ENCODE peak calls at places on chromosomes 4 and X, in seven cellular contexts. C is fibroblast of lung, A is right lobe of liver, F is A549, H is SK-N-SH, S is left lung, J is tibial nerve. V is an unnamed sample.

GRCh38 chr4:62119195-62119594 is 919.1 kb downstream of the ADGRL3 start:
- DNase-seq in J (no peak), A (no peak), C (no peak), F (no peak), H (peak), S (no peak), V (no peak)

GRCh38 chr4:126241631-126242030 is 926.9 kb downstream of the FAT4 start:
- DNase-seq in A (no peak), F (no peak), H (no peak), J (no peak), S (no peak), C (no peak), V (no peak)

GRCh38 chr4:75741027-75741426 is 16.6 kb downstream of the USO1 start:
- DNase-seq in A (no peak), C (no peak), J (no peak), S (no peak), F (no peak), H (no peak), V (no peak)

GRCh38 chrX:115053223-115053622 is 35.8 kb upstream of the IL13RA2 start:
- DNase-seq in A (no peak), J (no peak), H (no peak), S (no peak), F (no peak), C (no peak), V (no peak)

GRCh38 chrX:106726485-106727437 is at the start of gene RNF128:
- DNase-seq in S (peak), H (peak), C (peak), J (no peak), F (peak), A (peak), V (peak)

GRCh38 chrX:28229217-28229616 is 248.0 kb upstream of the DCAF8L1 start:
- DNase-seq in A (no peak), F (no peak), J (no peak), H (no peak), S (no peak), C (no peak), V (no peak)

GRCh38 chrX:71532078-71532752 is 689 bp upstream of the OGT start:
- DNase-seq in C (peak), J (peak), A (no peak), H (no peak), F (peak), S (no peak), V (no peak)

GRCh38 chr4:115596265-115597001 is 483.0 kb upstream of the NDST4 start:
- DNase-seq in H (no peak), F (no peak), A (no peak), C (no peak), J (no peak), S (no peak), V (no peak)

GRCh38 chr4:39814403-39815185 is 116.7 kb downstream of the UBE2K start:
- DNase-seq in C (peak), J (no peak), S (no peak), A (no peak), F (peak), H (peak), V (no peak)

GRCh38 chr4:183541081-183542045 is 36.5 kb downstream of the ING2 start:
- DNase-seq in J (peak), F (no peak), S (no peak), H (no peak), C (peak), A (no peak), V (no peak)

GRCh38 chr4:27082786-27083185 is 222.1 kb downstream of the STIM2 start:
- DNase-seq in S (no peak), H (no peak), C (no peak), A (no peak), J (no peak), F (no peak), V (no peak)

GRCh38 chr4:118338981-118339765 is 13.6 kb downstream of the PRSS12 start:
- DNase-seq in F (no peak), S (no peak), A (no peak), C (peak), J (no peak), H (no peak), V (no peak)

GRCh38 chr4:64068096-64068495 is 341.2 kb downstream of the TECRL start:
- DNase-seq in F (no peak), H (no peak), A (no peak), S (no peak), C (no peak), J (no peak), V (no peak)

GRCh38 chr4:6781561-6781960 is 966 bp upstream of the KIAA0232 start:
- DNase-seq in H (no peak), C (no peak), S (no peak), F (no peak), J (no peak), A (no peak), V (no peak)

GRCh38 chr4:25098964-25099843 is 61.0 kb downstream of the SEPSECS start:
- DNase-seq in F (no peak), J (peak), S (no peak), A (no peak), C (peak), H (peak), V (no peak)

GRCh38 chr4:189941005-189941450 is 356 bp downstream of the FRG1 start:
- DNase-seq in C (no peak), S (no peak), J (no peak), A (no peak), H (no peak), F (no peak), V (no peak)

GRCh38 chr4:60216752-60217151 is 983.4 kb upstream of the ADGRL3 start:
- DNase-seq in S (no peak), J (no peak), H (no peak), C (peak), A (no peak), F (no peak), V (no peak)

GRCh38 chrX:5672099-5672498 is 556.6 kb downstream of the NLGN4X start:
- DNase-seq in S (no peak), J (no peak), H (no peak), C (no peak), A (no peak), F (no peak), V (no peak)

GRCh38 chr4:4625488-4625887 is 83.6 kb upstream of the STX18 start:
- DNase-seq in S (no peak), F (no peak), A (no peak), H (no peak), C (peak), J (no peak), V (no peak)

GRCh38 chrX:23954396-23954795 is 46.6 kb downstream of the CXorf58 start:
- DNase-seq in J (no peak), S (no peak), C (no peak), A (no peak), F (no peak), H (no peak), V (no peak)

GRCh38 chrX:19382500-19383145 is 38.9 kb downstream of the PDHA1 start:
- DNase-seq in A (no peak), H (peak), S (peak), F (peak), C (peak), J (peak), V (peak)

GRCh38 chr4:8847764-8848163 is 23.9 kb downstream of the HMX1 start:
- DNase-seq in C (no peak), J (no peak), A (peak), F (no peak), S (no peak), H (peak), V (peak)

DNA sequence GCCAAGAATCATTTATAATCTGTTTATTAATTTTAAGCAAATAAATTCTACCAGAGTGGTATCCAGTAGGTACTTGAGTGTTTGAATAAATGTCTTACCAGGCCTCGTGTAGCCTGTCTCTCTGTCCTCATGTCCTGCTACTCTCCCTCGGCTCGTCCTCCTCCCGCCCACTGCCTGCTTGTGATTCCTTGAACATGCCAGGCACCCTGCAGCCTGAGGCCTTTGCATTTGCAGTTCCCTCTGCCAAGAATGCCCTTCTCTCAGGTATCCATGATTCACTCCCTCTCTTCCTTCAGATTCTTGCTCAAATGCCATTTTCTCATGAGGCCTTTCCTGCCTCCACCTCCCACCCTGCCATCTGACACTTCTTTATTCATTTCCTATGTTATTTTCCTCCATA is 209.7 kb upstream of the PRPS2 start:
- DNase-seq in S (no peak), C (no peak), J (no peak), H (no peak), F (no peak), A (no peak), V (no peak)
- H3K27ac ChIP-seq in S (no peak), C (no peak), J (no peak), H (no peak), F (no peak), A (no peak), V (no peak)

DNA sequence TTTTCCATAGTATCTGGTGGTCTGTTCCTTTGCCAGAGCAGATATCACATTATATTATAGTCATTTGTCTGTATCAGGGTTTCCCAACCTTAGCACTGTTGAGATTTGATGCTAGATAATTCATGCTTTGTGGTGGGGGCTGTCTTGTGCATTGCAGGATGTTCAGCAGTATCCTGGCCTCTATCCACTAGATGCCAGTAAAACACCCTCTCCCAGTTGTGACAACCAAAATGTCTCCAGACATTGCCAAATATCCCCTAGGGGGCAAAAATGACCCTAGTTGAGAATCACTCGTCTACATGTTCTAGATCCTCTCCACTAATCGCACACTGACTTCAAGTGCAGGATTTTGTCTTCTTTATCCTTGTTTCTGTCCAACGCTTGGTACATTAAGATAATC is 160.8 kb downstream of the FANCB start:
- DNase-seq in H (no peak), J (no peak), A (no peak), C (no peak), F (no peak), S (no peak), V (no peak)
- TF ChIP-seq CTCF in H (peak), J (no peak), A (no peak), C (no peak), F (no peak), S (no peak), V (no peak)

GRCh38 chr4:101418466-101418865 is 71.1 kb upstream of the PPP3CA start:
- DNase-seq in S (no peak), F (no peak), J (no peak), A (no peak), C (no peak), H (no peak), V (no peak)
- H3K27ac ChIP-seq in S (no peak), F (no peak), J (no peak), A (no peak), C (no peak), H (no peak), V (no peak)

DNA sequence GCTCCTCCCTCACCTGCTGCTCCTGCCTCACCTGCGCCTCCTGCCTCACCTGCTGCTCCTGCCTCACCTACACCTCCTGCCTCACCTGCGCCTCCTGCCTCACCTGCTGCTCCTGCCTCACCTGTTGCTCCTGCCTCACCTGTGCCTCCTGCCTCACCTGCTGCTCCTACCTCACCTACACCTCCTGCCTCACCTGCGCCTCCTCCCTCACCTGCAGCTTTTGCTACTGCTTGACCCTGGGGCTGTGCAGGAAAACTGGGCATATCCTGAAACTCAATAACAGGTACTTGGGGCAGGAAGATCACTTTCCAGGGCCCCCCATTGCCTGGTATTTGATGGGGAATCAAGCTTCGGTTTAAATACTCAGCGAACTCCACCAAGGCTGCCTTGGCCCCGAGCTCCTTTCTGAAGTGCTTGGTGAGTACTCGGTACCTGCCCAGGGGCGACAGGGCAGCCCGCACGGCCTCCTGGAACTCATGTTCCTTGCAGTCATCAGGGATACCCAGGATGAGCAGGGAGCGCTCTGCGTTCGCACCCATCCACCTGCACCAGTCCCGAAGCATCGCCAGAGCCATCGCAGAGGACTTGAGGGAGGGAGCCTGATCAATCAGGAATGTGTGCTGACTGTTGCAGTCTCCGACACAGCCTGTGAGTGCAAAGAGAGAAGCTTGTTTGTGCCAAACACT is 2.7 kb downstream of the PNMA6E start:
- DNase-seq in H (no peak), J (no peak), F (no peak), C (no peak), S (no peak), A (no peak), V (no peak)
- TF ChIP-seq CTCF in H (no peak), J (no peak), F (no peak), C (no peak), S (no peak), A (no peak), V (no peak)

GRCh38 chrX:35842657-35843056 is 44.5 kb downstream of the MAGEB16 start:
- DNase-seq in J (no peak), A (no peak), S (no peak), H (no peak), C (no peak), F (no peak), V (no peak)
- H3K27ac ChIP-seq in J (no peak), A (no peak), S (no peak), H (no peak), C (no peak), F (no peak), V (no peak)

GRCh38 chrX:102154218-102154860 is 1.4 kb downstream of the BEX5 start:
- DNase-seq in J (no peak), S (no peak), A (no peak), C (no peak), F (no peak), H (peak), V (no peak)
- TF ChIP-seq CTCF in J (no peak), S (no peak), A (peak), C (no peak), F (no peak), H (peak), V (peak)

GRCh38 chr4:105147226-105148151 is 813 bp downstream of the TET2 start:
- DNase-seq in A (peak), C (peak), F (no peak), S (peak), H (peak), J (peak), V (no peak)
- H3K27ac ChIP-seq in A (peak), C (peak), F (peak), S (peak), H (peak), J (peak), V (peak)

GRCh38 chr4:78936989-78937388 is 2.2 kb downstream of the PAQR3 start:
- DNase-seq in A (no peak), H (no peak), J (no peak), C (no peak), S (no peak), F (no peak), V (no peak)
- TF ChIP-seq CTCF in A (no peak), H (no peak), J (no peak), C (no peak), S (no peak), F (no peak), V (no peak)